ENCODE peak calls at places on chromosomes 7 and 10, in nine cellular contexts. B is A549; S is left ventricle myocardium inferior; P is AG04450; T is HFFc6; Z is HL-60; K is CD4-positive, alpha-beta T cell; O is foreskin fibroblast; A is neural crest cell. Q is an unnamed sample.

GRCh38 chr7:68688416-68689086 is 909.7 kb upstream of the AUTS2 start:
- DNase-seq in B (no peak), S (no peak), P (no peak), T (no peak), Z (no peak), K (no peak), O (no peak), A (no peak), Q (no peak)

GRCh38 chr7:73903321-73904218 is 42.6 kb downstream of the TMEM270 start:
- DNase-seq in B (no peak), S (no peak), P (no peak), T (no peak), Z (no peak), K (no peak), O (no peak), A (no peak), Q (no peak)

GRCh38 chr10:124708246-124708779 is 35.9 kb downstream of the FAM53B start:
- DNase-seq in B (no peak), S (no peak), P (no peak), T (no peak), Z (no peak), K (no peak), O (no peak), A (no peak), Q (no peak)

GRCh38 chr7:49791089-49791741 is 17.8 kb downstream of the VWC2 start:
- DNase-seq in B (peak), S (no peak), P (no peak), T (no peak), Z (peak), K (no peak), O (no peak), A (peak), Q (no peak)

GRCh38 chr7:51288896-51289607 is 27.6 kb downstream of the COBL start:
- DNase-seq in B (no peak), S (no peak), P (no peak), T (no peak), Z (no peak), K (no peak), O (no peak), A (no peak), Q (no peak)

GRCh38 chr10:43396928-43397624 is 11.9 kb downstream of the HNRNPF start:
- DNase-seq in B (peak), S (peak), P (no peak), T (peak), Z (peak), K (peak), O (peak), A (peak), Q (no peak)

GRCh38 chr7:95209276-95209675 is 115.1 kb downstream of the PON1 start:
- DNase-seq in B (no peak), S (no peak), P (no peak), T (no peak), Z (no peak), K (no peak), O (no peak), A (no peak), Q (no peak)

GRCh38 chr10:2925631-2926030 is 141.7 kb upstream of the PFKP start:
- DNase-seq in B (no peak), S (peak), P (no peak), T (no peak), Z (peak), K (no peak), O (no peak), A (no peak), Q (no peak)

GRCh38 chr7:79506481-79506880 is 53.0 kb upstream of the MAGI2 start:
- DNase-seq in B (peak), S (no peak), P (peak), T (peak), Z (no peak), K (no peak), O (peak), A (no peak), Q (no peak)

GRCh38 chr10:58019863-58020537 is 247.7 kb downstream of the IPMK start:
- DNase-seq in B (no peak), S (no peak), P (no peak), T (no peak), Z (no peak), K (no peak), O (no peak), A (no peak), Q (no peak)

GRCh38 chr10:102090772-102091171 is 25.6 kb downstream of the HPS6 start:
- DNase-seq in B (no peak), S (no peak), P (no peak), T (no peak), Z (no peak), K (no peak), O (no peak), A (no peak), Q (no peak)

GRCh38 chr10:68202965-68203358 is 29.0 kb downstream of the ATOH7 start:
- DNase-seq in B (no peak), S (no peak), P (no peak), T (peak), Z (peak), K (no peak), O (peak), A (no peak), Q (no peak)

GRCh38 chr7:123747620-123748141 is 1.1 kb downstream of the WASL start:
- DNase-seq in B (peak), S (peak), P (peak), T (peak), Z (peak), K (no peak), O (peak), A (peak), Q (no peak)

GRCh38 chr7:77327067-77327931 is 88.8 kb downstream of the GSAP start:
- DNase-seq in B (no peak), S (peak), P (peak), T (peak), Z (peak), K (no peak), O (peak), A (no peak), Q (peak)

GRCh38 chr7:24216576-24217116 is 67.3 kb upstream of the NPY start:
- DNase-seq in B (no peak), S (no peak), P (peak), T (no peak), Z (no peak), K (no peak), O (peak), A (no peak), Q (peak)

GRCh38 chr10:74988787-74989574 is 122.5 kb upstream of the SAMD8 start:
- DNase-seq in B (no peak), S (no peak), P (no peak), T (no peak), Z (no peak), K (no peak), O (no peak), A (no peak), Q (no peak)

GRCh38 chr10:47419421-47419820 is 35.3 kb upstream of the ZNF488 start:
- DNase-seq in B (no peak), S (no peak), P (no peak), T (no peak), Z (no peak), K (no peak), O (no peak), A (no peak), Q (no peak)

GRCh38 chr7:1842321-1843221 is 172.5 kb downstream of the ELFN1 start:
- DNase-seq in B (no peak), S (peak), P (no peak), T (peak), Z (no peak), K (no peak), O (peak), A (no peak), Q (no peak)

GRCh38 chr7:10471280-10471679 is 502.4 kb upstream of the PHF14 start:
- DNase-seq in B (no peak), S (no peak), P (no peak), T (no peak), Z (no peak), K (no peak), O (no peak), A (no peak), Q (no peak)

DNA sequence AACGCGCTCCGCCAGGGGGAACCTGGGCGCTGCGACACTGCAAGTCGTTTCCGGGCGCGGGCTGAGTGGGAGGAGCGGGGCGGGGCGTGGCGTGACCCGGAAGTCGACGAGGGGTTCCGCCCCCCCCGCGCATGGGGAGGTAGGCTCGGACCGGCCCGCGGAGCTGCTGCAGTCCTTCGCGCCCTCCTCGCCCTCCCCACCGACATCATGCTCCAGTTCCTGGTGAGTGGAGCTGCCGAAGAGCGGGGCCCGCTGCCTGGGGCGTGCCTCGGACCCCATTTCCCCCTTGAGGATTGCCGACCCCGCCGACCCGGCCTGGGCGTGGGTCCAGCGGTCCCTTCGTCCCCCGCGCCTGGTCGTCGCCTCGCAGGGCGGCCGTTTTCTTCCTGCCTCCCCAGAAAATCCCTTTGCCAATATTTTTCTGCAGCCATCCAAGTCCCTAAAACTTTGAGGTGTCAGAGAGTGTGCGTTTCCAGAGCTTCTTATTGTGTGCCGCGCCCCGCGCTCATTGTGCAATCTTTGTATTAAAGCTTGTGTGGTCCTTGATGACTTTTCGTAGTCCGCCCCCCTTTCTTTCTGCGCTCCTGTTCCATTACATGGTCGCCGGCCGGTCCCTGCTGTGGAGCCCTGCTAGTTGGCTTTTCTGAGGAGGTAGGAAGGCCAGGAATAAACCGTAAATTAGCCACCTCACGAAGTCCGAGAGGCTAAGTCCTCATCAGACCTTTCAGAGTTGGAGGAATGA is at the start of gene STMP1:
- DNase-seq in B (peak), S (peak), P (peak), T (peak), Z (peak), K (peak), O (peak), A (peak), Q (peak)
- TF ChIP-seq CTCF in B (no peak), S (no peak), P (peak), T (peak), Z (no peak), K (no peak), O (peak), A (peak), Q (peak)

GRCh38 chr10:28781296-28781695 is 104.0 kb downstream of the BAMBI start:
- DNase-seq in B (no peak), S (no peak), P (no peak), T (no peak), Z (no peak), K (no peak), O (no peak), A (no peak), Q (no peak)

GRCh38 chr10:28776519-28776918 is 99.2 kb downstream of the BAMBI start:
- DNase-seq in B (no peak), S (no peak), P (no peak), T (no peak), Z (no peak), K (no peak), O (no peak), A (no peak), Q (no peak)

GRCh38 chr10:28778524-28778923 is 101.2 kb downstream of the BAMBI start:
- DNase-seq in B (peak), S (no peak), P (no peak), T (no peak), Z (no peak), K (no peak), O (no peak), A (no peak), Q (no peak)

GRCh38 chr10:28775773-28776172 is 98.5 kb downstream of the BAMBI start:
- DNase-seq in B (no peak), S (no peak), P (no peak), T (no peak), Z (no peak), K (no peak), O (no peak), A (no peak), Q (no peak)

DNA sequence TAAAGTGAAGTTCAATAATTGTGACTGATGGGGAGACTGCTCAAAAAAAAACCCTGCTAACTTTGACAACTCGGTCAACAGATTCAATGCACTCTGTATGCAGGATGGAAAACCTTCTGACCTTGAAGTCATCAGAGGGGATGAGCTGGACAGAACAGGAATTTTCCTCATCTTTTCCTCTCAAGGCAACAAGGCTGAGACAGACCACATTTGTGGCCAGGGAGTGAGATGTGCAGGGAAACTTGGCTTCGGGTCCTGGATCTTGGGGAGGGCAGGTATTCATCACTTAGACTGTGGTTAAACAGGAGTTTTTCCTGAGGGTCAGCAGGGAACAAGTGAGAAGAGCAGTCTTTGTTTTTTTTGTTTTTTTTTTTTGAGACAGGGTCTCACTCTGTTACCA is 100.6 kb downstream of the BAMBI start:
- DNase-seq in B (no peak), S (no peak), P (no peak), T (no peak), Z (no peak), K (no peak), O (no peak), A (no peak), Q (no peak)
- TF ChIP-seq CTCF in B (no peak), S (no peak), P (no peak), T (no peak), Z (no peak), K (no peak), O (no peak), A (no peak), Q (no peak)

GRCh38 chr10:29273478-29273877 is 15.4 kb upstream of the LYZL1 start:
- DNase-seq in B (no peak), S (no peak), P (no peak), T (no peak), Z (no peak), K (no peak), O (no peak), A (no peak), Q (no peak)
- TF ChIP-seq CTCF in B (no peak), S (no peak), P (no peak), T (no peak), Z (no peak), K (no peak), O (no peak), A (no peak), Q (no peak)

GRCh38 chr10:93815304-93816091 is 57.8 kb downstream of the LGI1 start:
- DNase-seq in B (no peak), S (no peak), P (no peak), T (no peak), Z (no peak), K (no peak), O (peak), A (peak), Q (no peak)
- TF ChIP-seq CTCF in B (no peak), S (no peak), P (no peak), T (no peak), Z (no peak), K (no peak), O (peak), A (no peak), Q (peak)

GRCh38 chr7:155069992-155070827 is at the start of gene HTR5A:
- DNase-seq in B (peak), S (peak), P (peak), T (peak), Z (peak), K (peak), O (peak), A (peak), Q (peak)
- TF ChIP-seq CTCF in B (no peak), S (no peak), P (peak), T (peak), Z (no peak), K (no peak), O (no peak), A (peak), Q (no peak)

GRCh38 chr7:57685418-57685817 is 235.4 kb downstream of the ZNF716 start:
- DNase-seq in B (no peak), S (no peak), P (no peak), T (no peak), Z (no peak), K (no peak), O (no peak), A (no peak), Q (no peak)
- TF ChIP-seq CTCF in B (no peak), S (no peak), P (no peak), T (no peak), Z (no peak), K (no peak), O (no peak), A (no peak), Q (no peak)

GRCh38 chr10:79147796-79148451 is 79.2 kb downstream of the ZMIZ1 start:
- DNase-seq in B (no peak), S (no peak), P (no peak), T (no peak), Z (no peak), K (no peak), O (no peak), A (no peak), Q (no peak)

GRCh38 chr10:79145174-79145483 is 76.4 kb downstream of the ZMIZ1 start:
- DNase-seq in B (no peak), S (no peak), P (no peak), T (no peak), Z (no peak), K (no peak), O (no peak), A (no peak), Q (no peak)

GRCh38 chr10:79147306-79147705 is 78.5 kb downstream of the ZMIZ1 start:
- DNase-seq in B (no peak), S (no peak), P (no peak), T (no peak), Z (no peak), K (no peak), O (no peak), A (no peak), Q (no peak)

GRCh38 chr10:79145517-79146470 is 77.0 kb downstream of the ZMIZ1 start:
- DNase-seq in B (no peak), S (no peak), P (no peak), T (no peak), Z (no peak), K (no peak), O (no peak), A (no peak), Q (no peak)

GRCh38 chr10:79146611-79147130 is 77.9 kb downstream of the ZMIZ1 start:
- DNase-seq in B (no peak), S (peak), P (no peak), T (no peak), Z (no peak), K (no peak), O (peak), A (no peak), Q (no peak)
- TF ChIP-seq CTCF in B (no peak), S (peak), P (peak), T (no peak), Z (no peak), K (no peak), O (no peak), A (no peak), Q (no peak)

DNA sequence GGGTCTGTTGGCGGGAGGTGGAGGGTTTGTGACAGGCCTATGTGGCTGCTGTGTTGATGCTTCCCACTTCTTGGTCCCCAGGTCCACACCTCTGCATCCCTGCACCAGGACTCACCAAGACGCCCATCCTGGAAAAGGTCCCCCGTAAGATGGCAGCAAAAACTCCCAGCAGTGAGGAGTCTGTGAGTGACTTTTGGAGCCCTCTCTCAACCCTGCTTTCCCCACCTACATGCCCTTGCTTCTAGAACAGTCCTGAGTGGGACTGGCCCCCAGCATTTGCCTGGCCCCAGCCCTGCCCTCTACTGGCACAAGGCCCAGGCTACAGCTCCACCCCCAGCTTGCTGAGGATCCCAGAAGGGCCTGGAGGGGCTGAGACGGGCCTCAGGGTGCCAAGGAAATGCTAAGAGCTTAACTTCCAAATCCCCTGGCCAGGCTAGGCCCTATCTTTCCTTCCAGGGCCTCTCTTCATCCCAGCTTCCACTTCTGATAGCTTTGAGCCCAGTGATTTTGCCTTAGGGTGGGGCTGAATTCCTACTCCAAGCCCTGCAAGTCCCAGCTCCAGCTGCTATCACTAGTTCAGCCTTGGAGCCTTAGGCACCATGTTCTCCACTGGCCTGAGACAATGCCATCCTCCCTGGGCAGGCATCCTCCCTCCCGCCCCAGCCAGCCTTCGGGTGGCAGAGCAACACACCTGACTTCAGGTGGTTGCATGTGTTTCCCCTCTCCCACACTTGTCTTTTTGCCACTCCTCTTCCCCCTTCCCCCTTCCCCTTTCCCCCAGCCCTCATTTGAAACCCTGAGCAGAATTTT is 2.8 kb downstream of the CHAT start:
- DNase-seq in B (no peak), S (no peak), P (no peak), T (no peak), Z (no peak), K (no peak), O (no peak), A (no peak), Q (no peak)
- TF ChIP-seq CTCF in B (no peak), S (no peak), P (no peak), T (no peak), Z (no peak), K (no peak), O (no peak), A (no peak), Q (no peak)

DNA sequence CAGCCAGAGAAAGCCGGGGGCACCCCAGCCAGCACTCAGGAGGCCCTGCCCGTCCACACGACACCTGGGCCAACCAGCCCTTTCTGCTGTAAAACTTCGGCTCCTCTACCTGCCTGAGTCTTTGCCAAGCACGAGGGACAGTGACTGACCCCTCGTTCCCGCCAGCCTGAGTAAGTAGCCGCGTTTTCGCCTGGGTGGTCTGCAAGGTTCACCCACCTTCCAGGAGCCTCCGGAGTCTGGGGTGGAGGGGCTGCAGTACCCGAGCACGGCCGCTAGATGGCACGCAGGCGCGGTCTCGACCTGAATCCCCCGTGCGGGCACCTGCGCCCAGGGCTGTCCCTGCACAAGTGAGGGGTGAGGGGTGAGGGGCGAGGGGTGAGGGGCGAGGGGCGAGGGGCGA is 192.7 kb downstream of the PTPRN2 start:
- DNase-seq in B (peak), S (peak), P (no peak), T (no peak), Z (no peak), K (no peak), O (no peak), A (peak), Q (no peak)
- TF ChIP-seq CTCF in B (peak), S (peak), P (no peak), T (peak), Z (peak), K (peak), O (no peak), A (peak), Q (no peak)